ENCODE peak calls at places on chromosomes 1 and 21, in four cellular contexts. S, U, I and N are unnamed samples.

GRCh38 chr1:184891440-184891839 is 82.9 kb downstream of the NIBAN1 start:
- DNase-seq in S (no peak), U (no peak), I (no peak), N (no peak)

GRCh38 chr1:117959364-117959763 is 29.8 kb downstream of the WDR3 start:
- DNase-seq in S (no peak), U (no peak), I (no peak), N (no peak)

GRCh38 chr1:31633117-31633516 is 11.6 kb downstream of the PEF1 start:
- DNase-seq in S (peak), U (peak), I (no peak), N (no peak)

GRCh38 chr1:118859999-118860398 is 128.1 kb downstream of the TBX15 start:
- DNase-seq in S (no peak), U (peak), I (no peak), N (no peak)

GRCh38 chr1:6657138-6657537 is 32.5 kb downstream of the THAP3 start:
- DNase-seq in S (no peak), U (no peak), I (no peak), N (no peak)

GRCh38 chr21:34552324-34553198 is 40.6 kb upstream of the KCNE1 start:
- DNase-seq in S (no peak), U (no peak), I (no peak), N (no peak)

GRCh38 chr1:158494737-158495136 is 22.7 kb downstream of the OR10R2 start:
- DNase-seq in S (no peak), U (no peak), I (no peak), N (no peak)

GRCh38 chr1:44409019-44409602 is 4.1 kb downstream of the RNF220 start:
- DNase-seq in S (no peak), U (no peak), I (no peak), N (no peak)

GRCh38 chr21:35154788-35155187 is 105.7 kb upstream of the RUNX1 start:
- DNase-seq in S (peak), U (no peak), I (no peak), N (no peak)

GRCh38 chr1:83693409-83694126 is 305.4 kb downstream of the TTLL7 start:
- DNase-seq in S (no peak), U (no peak), I (no peak), N (peak)

GRCh38 chr1:234979316-234980223 is 149.1 kb downstream of the TOMM20 start:
- DNase-seq in S (no peak), U (no peak), I (no peak), N (no peak)

GRCh38 chr1:79293611-79294010 is 287.1 kb upstream of the ADGRL4 start:
- DNase-seq in S (no peak), U (no peak), I (no peak), N (no peak)

DNA sequence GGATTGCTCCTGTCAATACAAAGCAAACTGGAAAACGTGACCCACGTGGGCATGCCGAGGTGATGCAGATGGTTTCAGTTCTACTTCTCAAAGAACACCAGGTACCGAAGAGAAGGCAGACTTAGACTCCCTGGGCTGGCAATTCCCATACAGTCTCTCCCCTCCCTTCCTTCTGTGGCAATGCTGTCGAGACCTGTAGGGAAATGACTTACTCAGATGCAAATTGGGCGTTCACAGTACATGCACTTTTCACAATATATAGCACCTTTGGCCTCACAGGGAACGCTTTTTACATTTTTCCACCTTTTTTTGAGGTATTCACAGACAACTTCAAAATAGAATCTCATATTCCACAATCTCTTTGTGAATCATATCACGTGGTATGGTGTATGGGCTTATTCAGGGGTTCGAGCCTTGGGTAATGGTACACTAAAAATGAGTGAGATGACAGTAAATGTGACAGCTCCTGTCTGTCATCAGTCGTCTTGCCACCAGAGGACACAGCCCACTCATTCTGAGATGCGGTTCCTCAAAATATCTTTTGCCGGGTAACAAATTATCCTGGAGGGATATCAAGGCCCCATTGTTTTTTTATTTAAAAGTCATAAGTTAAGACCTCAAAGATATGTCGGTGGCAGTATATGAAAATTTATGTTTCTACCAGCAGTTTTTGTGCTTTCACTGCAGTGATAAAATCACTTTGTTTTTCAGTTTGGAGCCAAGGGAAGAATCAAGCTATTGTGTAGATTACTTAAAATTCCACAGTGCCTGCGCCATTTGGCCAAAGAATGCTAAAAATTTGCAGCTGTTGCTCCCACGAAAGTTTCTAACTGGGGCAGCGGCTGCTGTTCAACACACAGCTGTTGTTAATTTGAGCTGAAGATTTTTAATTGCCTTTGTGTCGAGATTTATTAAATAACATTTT is 168.4 kb downstream of the ZZZ3 start:
- DNase-seq in S (no peak), U (no peak), I (no peak), N (no peak)
- TF ChIP-seq JUND in S (no peak), U (no peak), I (no peak), N (peak)

GRCh38 chr1:186424539-186424938 is 36.4 kb downstream of the PDC start:
- DNase-seq in S (no peak), U (no peak), I (no peak), N (no peak)
- TF ChIP-seq FOXM1 in S (no peak), U (no peak), I (no peak), N (no peak)

GRCh38 chr1:206049919-206050600 is 2.9 kb upstream of the RHEX start:
- DNase-seq in S (no peak), U (no peak), I (no peak), N (no peak)

GRCh38 chr1:206047271-206047670 is 5.7 kb upstream of the RHEX start:
- DNase-seq in S (no peak), U (no peak), I (no peak), N (no peak)

GRCh38 chr1:206049293-206049692 is 3.7 kb upstream of the RHEX start:
- DNase-seq in S (no peak), U (no peak), I (peak), N (no peak)

GRCh38 chr1:206048582-206048981 is 4.4 kb upstream of the RHEX start:
- DNase-seq in S (no peak), U (peak), I (no peak), N (no peak)

GRCh38 chr1:206050655-206051235 is 2.2 kb upstream of the RHEX start:
- DNase-seq in S (no peak), U (no peak), I (peak), N (no peak)
- TF ChIP-seq EP300 in S (no peak), U (no peak), I (peak), N (no peak)

DNA sequence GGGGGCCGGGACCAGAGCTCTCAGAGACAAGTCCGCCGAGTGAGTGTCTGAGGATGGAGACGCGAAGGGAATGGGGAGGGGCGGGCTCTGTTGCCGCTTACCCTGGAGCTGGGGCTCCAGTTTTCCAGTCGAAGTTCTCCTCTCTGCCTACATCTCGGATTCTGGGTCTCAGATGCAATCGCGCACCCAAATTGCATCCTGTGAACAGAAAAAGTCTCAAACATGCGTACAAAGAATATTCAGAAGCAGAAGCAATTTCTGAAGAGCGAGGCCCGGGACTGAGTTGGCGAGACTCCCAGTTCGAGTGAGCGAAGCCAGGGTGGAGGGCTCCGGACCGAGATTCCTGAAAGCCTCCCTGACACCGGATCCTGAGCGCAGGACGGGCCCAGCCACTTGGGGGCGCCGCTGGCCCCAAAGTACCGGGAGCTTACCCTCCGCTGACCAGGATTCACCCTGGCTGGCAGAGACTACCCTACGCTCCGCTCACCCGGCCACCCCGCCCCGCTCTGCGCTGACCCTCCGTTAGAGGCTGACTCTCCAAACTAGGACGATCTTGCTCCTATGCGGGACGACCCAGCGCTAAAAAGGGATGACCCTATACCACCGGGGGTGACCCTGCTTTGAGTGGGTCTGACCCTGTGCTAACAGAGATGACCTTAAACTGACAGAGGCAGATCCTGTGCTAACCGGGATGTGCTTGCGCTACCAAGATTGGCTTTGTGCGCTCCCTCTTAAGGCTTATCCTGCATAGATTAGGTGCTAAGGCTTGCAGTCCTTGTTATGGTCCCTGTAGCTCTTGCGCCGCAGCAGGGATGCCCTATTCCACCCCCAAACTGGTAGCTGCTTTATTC is 12.1 kb downstream of the FOXD2 start:
- DNase-seq in S (peak), U (peak), I (no peak), N (peak)
- TF ChIP-seq JUND in S (no peak), U (no peak), I (no peak), N (no peak)